ENCODE peak calls at places on chromosomes 13 and 19, in ten cellular contexts. One of them, this sample, is unnamed.

GRCh38 chr13:26839682-26840081 is 79.1 kb upstream of the GPR12 start:
- DNase-seq in HT-29: no peak
- DNase-seq in mammary epithelial cell: no peak
- DNase-seq in stimulated activated CD4-positive, alpha-beta T cell treated with anti-CD3 and anti-CD28 coated beads, TNF-alpha, amount 100 ng/mL, for 1 hour: no peak
- DNase-seq in stromal cell of bone marrow: no peak
- DNase-seq in stimulated activated CD8-positive, alpha-beta memory T cell treated with anti-CD3 and anti-CD28 coated beads, Interleukin-2, amount 100 ng/mL, for 1 hour: no peak
- DNase-seq in PC-3: no peak
- DNase-seq in AG09309: no peak
- DNase-seq in osteoblast: no peak
- DNase-seq in left ventricle myocardium inferior: no peak
- DNase-seq in this sample: no peak

GRCh38 chr13:74662895-74663294 is 528.7 kb upstream of the KLF12 start:
- DNase-seq in HT-29: no peak
- DNase-seq in mammary epithelial cell: no peak
- DNase-seq in stimulated activated CD4-positive, alpha-beta T cell treated with anti-CD3 and anti-CD28 coated beads, TNF-alpha, amount 100 ng/mL, for 1 hour: no peak
- DNase-seq in stromal cell of bone marrow: no peak
- DNase-seq in stimulated activated CD8-positive, alpha-beta memory T cell treated with anti-CD3 and anti-CD28 coated beads, Interleukin-2, amount 100 ng/mL, for 1 hour: no peak
- DNase-seq in PC-3: no peak
- DNase-seq in AG09309: no peak
- DNase-seq in osteoblast: no peak
- DNase-seq in left ventricle myocardium inferior: peak; percentile 26
- DNase-seq in this sample: no peak

GRCh38 chr19:12825259-12826131 is 8.9 kb downstream of the RTBDN start:
- DNase-seq in HT-29: no peak
- DNase-seq in mammary epithelial cell: no peak
- DNase-seq in stimulated activated CD4-positive, alpha-beta T cell treated with anti-CD3 and anti-CD28 coated beads, TNF-alpha, amount 100 ng/mL, for 1 hour: no peak
- DNase-seq in stromal cell of bone marrow: no peak
- DNase-seq in stimulated activated CD8-positive, alpha-beta memory T cell treated with anti-CD3 and anti-CD28 coated beads, Interleukin-2, amount 100 ng/mL, for 1 hour: no peak
- DNase-seq in PC-3: peak; percentile 24
- DNase-seq in AG09309: no peak
- DNase-seq in osteoblast: peak; percentile 87
- DNase-seq in left ventricle myocardium inferior: no peak
- DNase-seq in this sample: no peak

GRCh38 chr19:20279516-20279915 is 112.5 kb downstream of the ZNF486 start:
- DNase-seq in HT-29: no peak
- DNase-seq in mammary epithelial cell: no peak
- DNase-seq in stimulated activated CD4-positive, alpha-beta T cell treated with anti-CD3 and anti-CD28 coated beads, TNF-alpha, amount 100 ng/mL, for 1 hour: no peak
- DNase-seq in stromal cell of bone marrow: no peak
- DNase-seq in stimulated activated CD8-positive, alpha-beta memory T cell treated with anti-CD3 and anti-CD28 coated beads, Interleukin-2, amount 100 ng/mL, for 1 hour: no peak
- DNase-seq in PC-3: no peak
- DNase-seq in AG09309: no peak
- DNase-seq in osteoblast: no peak
- DNase-seq in left ventricle myocardium inferior: no peak
- DNase-seq in this sample: no peak

GRCh38 chr13:42574435-42575311 is 721 bp downstream of the TNFSF11 start:
- DNase-seq in HT-29: no peak
- DNase-seq in mammary epithelial cell: no peak
- DNase-seq in stimulated activated CD4-positive, alpha-beta T cell treated with anti-CD3 and anti-CD28 coated beads, TNF-alpha, amount 100 ng/mL, for 1 hour: no peak
- DNase-seq in stromal cell of bone marrow: no peak
- DNase-seq in stimulated activated CD8-positive, alpha-beta memory T cell treated with anti-CD3 and anti-CD28 coated beads, Interleukin-2, amount 100 ng/mL, for 1 hour: peak; percentile 27
- DNase-seq in PC-3: no peak
- DNase-seq in AG09309: no peak
- DNase-seq in osteoblast: peak; percentile 68
- DNase-seq in left ventricle myocardium inferior: no peak
- DNase-seq in this sample: no peak

GRCh38 chr13:112972867-112973576 is 4.0 kb downstream of the MCF2L start:
- DNase-seq in HT-29: peak; percentile 40
- DNase-seq in mammary epithelial cell: no peak
- DNase-seq in stimulated activated CD4-positive, alpha-beta T cell treated with anti-CD3 and anti-CD28 coated beads, TNF-alpha, amount 100 ng/mL, for 1 hour: no peak
- DNase-seq in stromal cell of bone marrow: no peak
- DNase-seq in stimulated activated CD8-positive, alpha-beta memory T cell treated with anti-CD3 and anti-CD28 coated beads, Interleukin-2, amount 100 ng/mL, for 1 hour: no peak
- DNase-seq in PC-3: no peak
- DNase-seq in AG09309: no peak
- DNase-seq in osteoblast: peak; percentile 77
- DNase-seq in left ventricle myocardium inferior: peak; percentile 33
- DNase-seq in this sample: no peak

GRCh38 chr19:38209671-38210457 is 14.2 kb downstream of the DPF1 start:
- DNase-seq in HT-29: no peak
- DNase-seq in mammary epithelial cell: no peak
- DNase-seq in stimulated activated CD4-positive, alpha-beta T cell treated with anti-CD3 and anti-CD28 coated beads, TNF-alpha, amount 100 ng/mL, for 1 hour: no peak
- DNase-seq in stromal cell of bone marrow: peak; percentile 12
- DNase-seq in stimulated activated CD8-positive, alpha-beta memory T cell treated with anti-CD3 and anti-CD28 coated beads, Interleukin-2, amount 100 ng/mL, for 1 hour: no peak
- DNase-seq in PC-3: no peak
- DNase-seq in AG09309: no peak
- DNase-seq in osteoblast: peak; percentile 96
- DNase-seq in left ventricle myocardium inferior: peak; percentile 88
- DNase-seq in this sample: no peak

GRCh38 chr19:37551123-37551993 is 43.2 kb downstream of the ZNF571 start:
- DNase-seq in HT-29: no peak
- DNase-seq in mammary epithelial cell: peak; percentile 67
- DNase-seq in stimulated activated CD4-positive, alpha-beta T cell treated with anti-CD3 and anti-CD28 coated beads, TNF-alpha, amount 100 ng/mL, for 1 hour: no peak
- DNase-seq in stromal cell of bone marrow: peak; percentile 16
- DNase-seq in stimulated activated CD8-positive, alpha-beta memory T cell treated with anti-CD3 and anti-CD28 coated beads, Interleukin-2, amount 100 ng/mL, for 1 hour: peak; percentile 3
- DNase-seq in PC-3: no peak
- DNase-seq in AG09309: no peak
- DNase-seq in osteoblast: peak; percentile 96
- DNase-seq in left ventricle myocardium inferior: peak; percentile 50
- DNase-seq in this sample: peak; percentile 27

GRCh38 chr19:50706387-50706786 is 13.2 kb downstream of the SHANK1 start:
- DNase-seq in HT-29: no peak
- DNase-seq in mammary epithelial cell: no peak
- DNase-seq in stimulated activated CD4-positive, alpha-beta T cell treated with anti-CD3 and anti-CD28 coated beads, TNF-alpha, amount 100 ng/mL, for 1 hour: no peak
- DNase-seq in stromal cell of bone marrow: no peak
- DNase-seq in stimulated activated CD8-positive, alpha-beta memory T cell treated with anti-CD3 and anti-CD28 coated beads, Interleukin-2, amount 100 ng/mL, for 1 hour: no peak
- DNase-seq in PC-3: no peak
- DNase-seq in AG09309: no peak
- DNase-seq in osteoblast: no peak
- DNase-seq in left ventricle myocardium inferior: no peak
- DNase-seq in this sample: no peak

GRCh38 chr13:41458187-41458938 is 1.0 kb downstream of the RGCC start:
- DNase-seq in HT-29: peak; percentile 67
- DNase-seq in mammary epithelial cell: peak; percentile 42
- DNase-seq in stimulated activated CD4-positive, alpha-beta T cell treated with anti-CD3 and anti-CD28 coated beads, TNF-alpha, amount 100 ng/mL, for 1 hour: no peak
- DNase-seq in stromal cell of bone marrow: no peak
- DNase-seq in stimulated activated CD8-positive, alpha-beta memory T cell treated with anti-CD3 and anti-CD28 coated beads, Interleukin-2, amount 100 ng/mL, for 1 hour: no peak
- DNase-seq in PC-3: peak; percentile 15
- DNase-seq in AG09309: no peak
- DNase-seq in osteoblast: peak; percentile 72
- DNase-seq in left ventricle myocardium inferior: peak; percentile 26
- DNase-seq in this sample: no peak

GRCh38 chr19:35430382-35431146 is 17.5 kb upstream of the FFAR2 start:
- DNase-seq in HT-29: no peak
- DNase-seq in mammary epithelial cell: no peak
- DNase-seq in stimulated activated CD4-positive, alpha-beta T cell treated with anti-CD3 and anti-CD28 coated beads, TNF-alpha, amount 100 ng/mL, for 1 hour: no peak
- DNase-seq in stromal cell of bone marrow: no peak
- DNase-seq in stimulated activated CD8-positive, alpha-beta memory T cell treated with anti-CD3 and anti-CD28 coated beads, Interleukin-2, amount 100 ng/mL, for 1 hour: no peak
- DNase-seq in PC-3: no peak
- DNase-seq in AG09309: no peak
- DNase-seq in osteoblast: no peak
- DNase-seq in left ventricle myocardium inferior: no peak
- DNase-seq in this sample: no peak

GRCh38 chr13:99393791-99394735 is 86.9 kb upstream of the GPR183 start:
- DNase-seq in HT-29: no peak
- DNase-seq in mammary epithelial cell: no peak
- DNase-seq in stimulated activated CD4-positive, alpha-beta T cell treated with anti-CD3 and anti-CD28 coated beads, TNF-alpha, amount 100 ng/mL, for 1 hour: no peak
- DNase-seq in stromal cell of bone marrow: no peak
- DNase-seq in stimulated activated CD8-positive, alpha-beta memory T cell treated with anti-CD3 and anti-CD28 coated beads, Interleukin-2, amount 100 ng/mL, for 1 hour: no peak
- DNase-seq in PC-3: no peak
- DNase-seq in AG09309: no peak
- DNase-seq in osteoblast: no peak
- DNase-seq in left ventricle myocardium inferior: no peak
- DNase-seq in this sample: no peak

GRCh38 chr13:49444517-49445395 is 682 bp downstream of the SETDB2 start:
- DNase-seq in HT-29: peak; percentile 80
- DNase-seq in mammary epithelial cell: peak; percentile 52
- DNase-seq in stimulated activated CD4-positive, alpha-beta T cell treated with anti-CD3 and anti-CD28 coated beads, TNF-alpha, amount 100 ng/mL, for 1 hour: no peak
- DNase-seq in stromal cell of bone marrow: peak; percentile 34
- DNase-seq in stimulated activated CD8-positive, alpha-beta memory T cell treated with anti-CD3 and anti-CD28 coated beads, Interleukin-2, amount 100 ng/mL, for 1 hour: no peak
- DNase-seq in PC-3: peak; percentile 38
- DNase-seq in AG09309: no peak
- DNase-seq in osteoblast: peak; percentile 50
- DNase-seq in left ventricle myocardium inferior: no peak
- DNase-seq in this sample: peak; percentile 55

GRCh38 chr19:23823952-23824389 is 65.3 kb upstream of the ZNF681 start:
- DNase-seq in HT-29: no peak
- DNase-seq in mammary epithelial cell: peak; percentile 30
- DNase-seq in stimulated activated CD4-positive, alpha-beta T cell treated with anti-CD3 and anti-CD28 coated beads, TNF-alpha, amount 100 ng/mL, for 1 hour: no peak
- DNase-seq in stromal cell of bone marrow: no peak
- DNase-seq in stimulated activated CD8-positive, alpha-beta memory T cell treated with anti-CD3 and anti-CD28 coated beads, Interleukin-2, amount 100 ng/mL, for 1 hour: no peak
- DNase-seq in PC-3: peak; percentile 20
- DNase-seq in AG09309: no peak
- DNase-seq in osteoblast: no peak
- DNase-seq in left ventricle myocardium inferior: no peak
- DNase-seq in this sample: no peak

GRCh38 chr13:23673354-23673753 is 103.1 kb downstream of the TNFRSF19 start:
- DNase-seq in HT-29: no peak
- DNase-seq in mammary epithelial cell: peak; percentile 46
- DNase-seq in stimulated activated CD4-positive, alpha-beta T cell treated with anti-CD3 and anti-CD28 coated beads, TNF-alpha, amount 100 ng/mL, for 1 hour: no peak
- DNase-seq in stromal cell of bone marrow: peak; percentile 95
- DNase-seq in stimulated activated CD8-positive, alpha-beta memory T cell treated with anti-CD3 and anti-CD28 coated beads, Interleukin-2, amount 100 ng/mL, for 1 hour: no peak
- DNase-seq in PC-3: peak; percentile 82
- DNase-seq in AG09309: peak; percentile 82
- DNase-seq in osteoblast: peak; percentile 93
- DNase-seq in left ventricle myocardium inferior: no peak
- DNase-seq in this sample: peak; percentile 13

GRCh38 chr19:2481466-2481865 is 5.5 kb downstream of the GADD45B start:
- DNase-seq in HT-29: no peak
- DNase-seq in mammary epithelial cell: no peak
- DNase-seq in stimulated activated CD4-positive, alpha-beta T cell treated with anti-CD3 and anti-CD28 coated beads, TNF-alpha, amount 100 ng/mL, for 1 hour: no peak
- DNase-seq in stromal cell of bone marrow: no peak
- DNase-seq in stimulated activated CD8-positive, alpha-beta memory T cell treated with anti-CD3 and anti-CD28 coated beads, Interleukin-2, amount 100 ng/mL, for 1 hour: no peak
- DNase-seq in PC-3: no peak
- DNase-seq in AG09309: no peak
- DNase-seq in osteoblast: peak; percentile 79
- DNase-seq in left ventricle myocardium inferior: no peak
- DNase-seq in this sample: no peak

GRCh38 chr19:56309511-56310185 is 5.0 kb downstream of the ZSCAN5A start:
- DNase-seq in HT-29: peak; percentile 88
- DNase-seq in mammary epithelial cell: peak; percentile 60
- DNase-seq in stimulated activated CD4-positive, alpha-beta T cell treated with anti-CD3 and anti-CD28 coated beads, TNF-alpha, amount 100 ng/mL, for 1 hour: no peak
- DNase-seq in stromal cell of bone marrow: peak; percentile 3
- DNase-seq in stimulated activated CD8-positive, alpha-beta memory T cell treated with anti-CD3 and anti-CD28 coated beads, Interleukin-2, amount 100 ng/mL, for 1 hour: peak; percentile 16
- DNase-seq in PC-3: peak; percentile 58
- DNase-seq in AG09309: no peak
- DNase-seq in osteoblast: peak; percentile 87
- DNase-seq in left ventricle myocardium inferior: peak; percentile 41
- DNase-seq in this sample: peak; percentile 53

GRCh38 chr13:74171621-74172020 is 37.4 kb upstream of the KLF12 start:
- DNase-seq in HT-29: no peak
- DNase-seq in mammary epithelial cell: no peak
- DNase-seq in stimulated activated CD4-positive, alpha-beta T cell treated with anti-CD3 and anti-CD28 coated beads, TNF-alpha, amount 100 ng/mL, for 1 hour: no peak
- DNase-seq in stromal cell of bone marrow: no peak
- DNase-seq in stimulated activated CD8-positive, alpha-beta memory T cell treated with anti-CD3 and anti-CD28 coated beads, Interleukin-2, amount 100 ng/mL, for 1 hour: no peak
- DNase-seq in PC-3: no peak
- DNase-seq in AG09309: no peak
- DNase-seq in osteoblast: no peak
- DNase-seq in left ventricle myocardium inferior: no peak
- DNase-seq in this sample: no peak

GRCh38 chr19:8161135-8161646 is 11.8 kb upstream of the FBN3 start:
- DNase-seq in HT-29: no peak
- DNase-seq in mammary epithelial cell: peak; percentile 27
- DNase-seq in stimulated activated CD4-positive, alpha-beta T cell treated with anti-CD3 and anti-CD28 coated beads, TNF-alpha, amount 100 ng/mL, for 1 hour: no peak
- DNase-seq in stromal cell of bone marrow: no peak
- DNase-seq in stimulated activated CD8-positive, alpha-beta memory T cell treated with anti-CD3 and anti-CD28 coated beads, Interleukin-2, amount 100 ng/mL, for 1 hour: no peak
- DNase-seq in PC-3: peak; percentile 76
- DNase-seq in AG09309: no peak
- DNase-seq in osteoblast: no peak
- DNase-seq in left ventricle myocardium inferior: no peak
- DNase-seq in this sample: no peak

GRCh38 chr13:104105418-104106355 is 1039.5 kb upstream of the SLC10A2 start:
- DNase-seq in HT-29: peak; percentile 89
- DNase-seq in mammary epithelial cell: no peak
- DNase-seq in stimulated activated CD4-positive, alpha-beta T cell treated with anti-CD3 and anti-CD28 coated beads, TNF-alpha, amount 100 ng/mL, for 1 hour: no peak
- DNase-seq in stromal cell of bone marrow: no peak
- DNase-seq in stimulated activated CD8-positive, alpha-beta memory T cell treated with anti-CD3 and anti-CD28 coated beads, Interleukin-2, amount 100 ng/mL, for 1 hour: no peak
- DNase-seq in PC-3: peak; percentile 9
- DNase-seq in AG09309: no peak
- DNase-seq in osteoblast: no peak
- DNase-seq in left ventricle myocardium inferior: no peak
- DNase-seq in this sample: no peak

GRCh38 chr19:2253106-2254051 is 2.8 kb downstream of the JSRP1 start:
- DNase-seq in HT-29: no peak
- DNase-seq in mammary epithelial cell: no peak
- DNase-seq in stimulated activated CD4-positive, alpha-beta T cell treated with anti-CD3 and anti-CD28 coated beads, TNF-alpha, amount 100 ng/mL, for 1 hour: no peak
- DNase-seq in stromal cell of bone marrow: no peak
- DNase-seq in stimulated activated CD8-positive, alpha-beta memory T cell treated with anti-CD3 and anti-CD28 coated beads, Interleukin-2, amount 100 ng/mL, for 1 hour: no peak
- DNase-seq in PC-3: no peak
- DNase-seq in AG09309: no peak
- DNase-seq in osteoblast: peak; percentile 90
- DNase-seq in left ventricle myocardium inferior: no peak
- DNase-seq in this sample: no peak

GRCh38 chr19:17282488-17283256 is 971 bp downstream of the ANKLE1 start:
- DNase-seq in HT-29: peak; percentile 86
- DNase-seq in mammary epithelial cell: peak; percentile 72
- DNase-seq in stimulated activated CD4-positive, alpha-beta T cell treated with anti-CD3 and anti-CD28 coated beads, TNF-alpha, amount 100 ng/mL, for 1 hour: no peak
- DNase-seq in stromal cell of bone marrow: no peak
- DNase-seq in stimulated activated CD8-positive, alpha-beta memory T cell treated with anti-CD3 and anti-CD28 coated beads, Interleukin-2, amount 100 ng/mL, for 1 hour: peak; percentile 62
- DNase-seq in PC-3: peak; percentile 87
- DNase-seq in AG09309: no peak
- DNase-seq in osteoblast: peak; percentile 99
- DNase-seq in left ventricle myocardium inferior: peak; percentile 81
- DNase-seq in this sample: peak; percentile 81

This sample was measured in RWPE1.